ENCODE peak calls at places on chromosomes 6 and 20, in ten cellular contexts. One of them, this sample, is unnamed.
A peak's percentile ranks its signal among the peaks of the same experiment; 100 is the strongest.

GRCh38 chr6:142501795-142502194 is 200.0 kb downstream of the ADGRG6 start:
- DNase-seq in prostate gland: no peak
- DNase-seq in breast epithelium: no peak
- DNase-seq in K562: no peak
- DNase-seq in sigmoid colon: no peak
- DNase-seq in stomach: no peak
- DNase-seq in suprapubic skin: no peak
- DNase-seq in Panc1: no peak
- DNase-seq in spleen: no peak
- DNase-seq in upper lobe of left lung: no peak
- DNase-seq in this sample: no peak

GRCh38 chr20:41178904-41179432 is 41.6 kb downstream of the PLCG1 start:
- DNase-seq in prostate gland: no peak
- DNase-seq in breast epithelium: peak; percentile 24
- DNase-seq in K562: no peak
- DNase-seq in sigmoid colon: no peak
- DNase-seq in stomach: peak; percentile 24
- DNase-seq in suprapubic skin: no peak
- DNase-seq in Panc1: no peak
- DNase-seq in spleen: peak; percentile 54
- DNase-seq in upper lobe of left lung: no peak
- DNase-seq in this sample: no peak

GRCh38 chr6:12295558-12296254 is 5.5 kb downstream of the EDN1 start:
- DNase-seq in prostate gland: no peak
- DNase-seq in breast epithelium: no peak
- DNase-seq in K562: no peak
- DNase-seq in sigmoid colon: no peak
- DNase-seq in stomach: no peak
- DNase-seq in suprapubic skin: no peak
- DNase-seq in Panc1: no peak
- DNase-seq in spleen: peak; percentile 39
- DNase-seq in upper lobe of left lung: no peak
- DNase-seq in this sample: peak; percentile 12

GRCh38 chr20:25009218-25010145 is 16.9 kb upstream of the APMAP start:
- DNase-seq in prostate gland: no peak
- DNase-seq in breast epithelium: peak; percentile 9
- DNase-seq in K562: no peak
- DNase-seq in sigmoid colon: peak; percentile 60
- DNase-seq in stomach: no peak
- DNase-seq in suprapubic skin: no peak
- DNase-seq in Panc1: no peak
- DNase-seq in spleen: peak; percentile 51
- DNase-seq in upper lobe of left lung: no peak
- DNase-seq in this sample: no peak

GRCh38 chr20:59920944-59921343 is 12.5 kb downstream of the SYCP2 start:
- DNase-seq in prostate gland: no peak
- DNase-seq in breast epithelium: no peak
- DNase-seq in K562: no peak
- DNase-seq in sigmoid colon: no peak
- DNase-seq in stomach: no peak
- DNase-seq in suprapubic skin: no peak
- DNase-seq in Panc1: no peak
- DNase-seq in spleen: no peak
- DNase-seq in upper lobe of left lung: no peak
- DNase-seq in this sample: no peak

GRCh38 chr20:37922016-37922415 is 19.1 kb downstream of the VSTM2L start:
- DNase-seq in prostate gland: no peak
- DNase-seq in breast epithelium: no peak
- DNase-seq in K562: no peak
- DNase-seq in sigmoid colon: no peak
- DNase-seq in stomach: no peak
- DNase-seq in suprapubic skin: no peak
- DNase-seq in Panc1: no peak
- DNase-seq in spleen: no peak
- DNase-seq in upper lobe of left lung: no peak
- DNase-seq in this sample: no peak

GRCh38 chr6:125639621-125640020 is 109.8 kb upstream of the HEY2 start:
- DNase-seq in prostate gland: no peak
- DNase-seq in breast epithelium: no peak
- DNase-seq in K562: no peak
- DNase-seq in sigmoid colon: no peak
- DNase-seq in stomach: no peak
- DNase-seq in suprapubic skin: no peak
- DNase-seq in Panc1: no peak
- DNase-seq in spleen: no peak
- DNase-seq in upper lobe of left lung: no peak
- DNase-seq in this sample: no peak

GRCh38 chr6:119463081-119463626 is 113.6 kb upstream of the MAN1A1 start:
- DNase-seq in prostate gland: no peak
- DNase-seq in breast epithelium: no peak
- DNase-seq in K562: no peak
- DNase-seq in sigmoid colon: no peak
- DNase-seq in stomach: no peak
- DNase-seq in suprapubic skin: no peak
- DNase-seq in Panc1: no peak
- DNase-seq in spleen: no peak
- DNase-seq in upper lobe of left lung: no peak
- DNase-seq in this sample: no peak

DNA sequence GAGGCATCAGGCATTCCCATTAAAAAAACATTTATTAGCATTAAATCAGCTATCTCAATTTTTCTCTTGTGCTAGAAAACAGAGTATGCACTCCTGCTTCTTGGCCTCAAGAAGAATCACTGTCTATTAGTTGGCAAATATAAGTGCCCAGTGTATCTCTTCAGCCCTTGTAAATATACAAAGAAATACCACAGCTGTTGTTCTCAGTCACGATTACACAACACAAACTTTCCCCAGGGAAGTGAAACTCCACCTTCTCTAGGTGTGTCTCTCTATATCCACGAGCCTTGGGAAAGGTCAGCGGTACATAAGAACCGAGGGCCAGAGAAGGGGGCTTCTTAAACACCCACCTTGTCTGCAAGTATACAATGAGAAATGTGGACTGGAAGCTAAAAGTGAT is 194.7 kb downstream of the PKHD1 start:
- DNase-seq in prostate gland: no peak
- DNase-seq in breast epithelium: no peak
- DNase-seq in K562: no peak
- DNase-seq in sigmoid colon: no peak
- DNase-seq in stomach: no peak
- DNase-seq in suprapubic skin: no peak
- DNase-seq in Panc1: no peak
- DNase-seq in spleen: no peak
- DNase-seq in upper lobe of left lung: no peak
- DNase-seq in this sample: no peak
- TF ChIP-seq POLR2AphosphoS5 in prostate gland: no peak
- TF ChIP-seq POLR2AphosphoS5 in breast epithelium: no peak
- TF ChIP-seq POLR2AphosphoS5 in K562: no peak
- TF ChIP-seq POLR2AphosphoS5 in sigmoid colon: no peak
- TF ChIP-seq POLR2AphosphoS5 in stomach: no peak
- TF ChIP-seq POLR2AphosphoS5 in suprapubic skin: no peak
- TF ChIP-seq POLR2AphosphoS5 in Panc1: no peak
- TF ChIP-seq POLR2AphosphoS5 in spleen: no peak
- TF ChIP-seq POLR2AphosphoS5 in upper lobe of left lung: no peak
- TF ChIP-seq POLR2AphosphoS5 in this sample: no peak

DNA sequence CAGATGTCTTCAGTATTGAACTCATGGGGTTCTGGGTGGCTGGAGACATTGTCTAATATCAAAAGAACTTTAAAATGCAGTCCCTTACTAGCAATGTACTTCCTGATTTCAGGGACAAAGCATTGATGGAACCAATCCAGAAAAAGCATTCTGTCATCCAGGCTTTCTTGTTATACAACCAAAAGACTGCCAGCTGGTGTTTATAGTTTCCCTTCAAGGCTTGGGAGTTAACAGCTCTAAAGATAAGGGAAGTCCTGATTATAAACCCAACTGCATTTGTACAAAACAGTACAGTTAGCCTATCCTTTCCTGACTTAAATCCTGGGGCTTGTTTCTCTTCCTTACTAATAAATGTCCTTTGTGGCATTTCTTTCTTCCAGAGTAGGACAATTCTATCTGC is 160.0 kb downstream of the COL21A1 start:
- DNase-seq in prostate gland: no peak
- DNase-seq in breast epithelium: no peak
- DNase-seq in K562: no peak
- DNase-seq in sigmoid colon: no peak
- DNase-seq in stomach: no peak
- DNase-seq in suprapubic skin: no peak
- DNase-seq in Panc1: no peak
- DNase-seq in spleen: no peak
- DNase-seq in upper lobe of left lung: no peak
- DNase-seq in this sample: no peak
- TF ChIP-seq POLR2AphosphoS5 in prostate gland: no peak
- TF ChIP-seq POLR2AphosphoS5 in breast epithelium: no peak
- TF ChIP-seq POLR2AphosphoS5 in K562: no peak
- TF ChIP-seq POLR2AphosphoS5 in sigmoid colon: no peak
- TF ChIP-seq POLR2AphosphoS5 in stomach: no peak
- TF ChIP-seq POLR2AphosphoS5 in suprapubic skin: no peak
- TF ChIP-seq POLR2AphosphoS5 in Panc1: no peak
- TF ChIP-seq POLR2AphosphoS5 in spleen: no peak
- TF ChIP-seq POLR2AphosphoS5 in upper lobe of left lung: no peak
- TF ChIP-seq POLR2AphosphoS5 in this sample: no peak

GRCh38 chr6:67663105-67663895 is 971.8 kb upstream of the ADGRB3 start:
- DNase-seq in prostate gland: no peak
- DNase-seq in breast epithelium: no peak
- DNase-seq in K562: no peak
- DNase-seq in sigmoid colon: peak; percentile 59
- DNase-seq in stomach: no peak
- DNase-seq in suprapubic skin: no peak
- DNase-seq in Panc1: no peak
- DNase-seq in spleen: no peak
- DNase-seq in upper lobe of left lung: peak; percentile 6
- DNase-seq in this sample: no peak

GRCh38 chr6:67664942-67665341 is 970.1 kb upstream of the ADGRB3 start:
- DNase-seq in prostate gland: no peak
- DNase-seq in breast epithelium: no peak
- DNase-seq in K562: no peak
- DNase-seq in sigmoid colon: no peak
- DNase-seq in stomach: no peak
- DNase-seq in suprapubic skin: no peak
- DNase-seq in Panc1: no peak
- DNase-seq in spleen: no peak
- DNase-seq in upper lobe of left lung: no peak
- DNase-seq in this sample: no peak

GRCh38 chr6:67666177-67666964 is 968.7 kb upstream of the ADGRB3 start:
- DNase-seq in prostate gland: no peak
- DNase-seq in breast epithelium: no peak
- DNase-seq in K562: no peak
- DNase-seq in sigmoid colon: no peak
- DNase-seq in stomach: no peak
- DNase-seq in suprapubic skin: no peak
- DNase-seq in Panc1: no peak
- DNase-seq in spleen: no peak
- DNase-seq in upper lobe of left lung: no peak
- DNase-seq in this sample: no peak

DNA sequence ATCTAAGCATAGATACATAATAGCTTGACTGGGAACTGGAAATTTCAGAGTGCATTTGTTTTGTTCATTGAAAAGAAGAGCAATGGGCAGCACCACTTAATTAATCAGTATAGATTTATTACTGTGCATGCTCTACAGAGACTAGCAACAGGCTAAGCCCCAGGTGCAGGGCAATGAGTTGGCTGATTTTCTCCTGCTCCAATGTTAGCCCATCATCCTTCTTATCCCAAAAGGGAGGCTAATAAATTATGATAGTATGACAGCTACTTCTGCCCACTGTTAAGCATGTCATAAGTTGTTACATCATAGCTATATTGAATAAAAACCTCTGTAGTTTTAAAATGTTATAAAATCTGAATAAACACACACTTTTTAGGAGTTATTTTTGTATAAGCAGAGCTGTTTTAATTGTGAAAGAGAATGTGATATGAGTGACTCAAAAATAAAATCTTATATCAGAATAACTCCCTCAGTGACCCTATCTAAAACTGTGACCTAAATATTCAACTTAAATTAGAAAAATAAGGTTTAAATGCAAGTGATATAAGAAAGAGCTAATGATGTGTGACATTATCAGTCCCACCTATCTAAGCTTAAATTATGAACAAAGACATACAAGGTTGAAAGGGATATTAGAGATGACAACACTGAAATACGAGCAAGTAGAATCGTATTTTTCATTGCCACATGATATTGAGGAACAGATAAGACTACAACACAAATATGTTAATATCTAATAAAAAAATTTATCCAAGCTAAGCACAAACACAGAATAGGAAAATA is 967.3 kb upstream of the ADGRB3 start:
- DNase-seq in prostate gland: no peak
- DNase-seq in breast epithelium: no peak
- DNase-seq in K562: no peak
- DNase-seq in sigmoid colon: no peak
- DNase-seq in stomach: no peak
- DNase-seq in suprapubic skin: no peak
- DNase-seq in Panc1: no peak
- DNase-seq in spleen: no peak
- DNase-seq in upper lobe of left lung: no peak
- DNase-seq in this sample: no peak
- TF ChIP-seq POLR2AphosphoS5 in prostate gland: no peak
- TF ChIP-seq POLR2AphosphoS5 in breast epithelium: no peak
- TF ChIP-seq POLR2AphosphoS5 in K562: no peak
- TF ChIP-seq POLR2AphosphoS5 in sigmoid colon: no peak
- TF ChIP-seq POLR2AphosphoS5 in stomach: no peak
- TF ChIP-seq POLR2AphosphoS5 in suprapubic skin: no peak
- TF ChIP-seq POLR2AphosphoS5 in Panc1: no peak
- TF ChIP-seq POLR2AphosphoS5 in spleen: no peak
- TF ChIP-seq POLR2AphosphoS5 in upper lobe of left lung: no peak
- TF ChIP-seq POLR2AphosphoS5 in this sample: no peak

GRCh38 chr6:151914475-151914874 is 107.0 kb downstream of the ESR1 start:
- DNase-seq in prostate gland: no peak
- DNase-seq in breast epithelium: no peak
- DNase-seq in K562: no peak
- DNase-seq in sigmoid colon: no peak
- DNase-seq in stomach: no peak
- DNase-seq in suprapubic skin: no peak
- DNase-seq in Panc1: no peak
- DNase-seq in spleen: no peak
- DNase-seq in upper lobe of left lung: no peak
- DNase-seq in this sample: peak; percentile 8

GRCh38 chr6:151916680-151917164 is 109.2 kb downstream of the ESR1 start:
- DNase-seq in prostate gland: no peak
- DNase-seq in breast epithelium: peak; percentile 28
- DNase-seq in K562: no peak
- DNase-seq in sigmoid colon: no peak
- DNase-seq in stomach: no peak
- DNase-seq in suprapubic skin: no peak
- DNase-seq in Panc1: no peak
- DNase-seq in spleen: no peak
- DNase-seq in upper lobe of left lung: no peak
- DNase-seq in this sample: no peak

GRCh38 chr6:151916075-151916474 is 108.6 kb downstream of the ESR1 start:
- DNase-seq in prostate gland: no peak
- DNase-seq in breast epithelium: no peak
- DNase-seq in K562: no peak
- DNase-seq in sigmoid colon: no peak
- DNase-seq in stomach: no peak
- DNase-seq in suprapubic skin: no peak
- DNase-seq in Panc1: no peak
- DNase-seq in spleen: no peak
- DNase-seq in upper lobe of left lung: no peak
- DNase-seq in this sample: no peak

DNA sequence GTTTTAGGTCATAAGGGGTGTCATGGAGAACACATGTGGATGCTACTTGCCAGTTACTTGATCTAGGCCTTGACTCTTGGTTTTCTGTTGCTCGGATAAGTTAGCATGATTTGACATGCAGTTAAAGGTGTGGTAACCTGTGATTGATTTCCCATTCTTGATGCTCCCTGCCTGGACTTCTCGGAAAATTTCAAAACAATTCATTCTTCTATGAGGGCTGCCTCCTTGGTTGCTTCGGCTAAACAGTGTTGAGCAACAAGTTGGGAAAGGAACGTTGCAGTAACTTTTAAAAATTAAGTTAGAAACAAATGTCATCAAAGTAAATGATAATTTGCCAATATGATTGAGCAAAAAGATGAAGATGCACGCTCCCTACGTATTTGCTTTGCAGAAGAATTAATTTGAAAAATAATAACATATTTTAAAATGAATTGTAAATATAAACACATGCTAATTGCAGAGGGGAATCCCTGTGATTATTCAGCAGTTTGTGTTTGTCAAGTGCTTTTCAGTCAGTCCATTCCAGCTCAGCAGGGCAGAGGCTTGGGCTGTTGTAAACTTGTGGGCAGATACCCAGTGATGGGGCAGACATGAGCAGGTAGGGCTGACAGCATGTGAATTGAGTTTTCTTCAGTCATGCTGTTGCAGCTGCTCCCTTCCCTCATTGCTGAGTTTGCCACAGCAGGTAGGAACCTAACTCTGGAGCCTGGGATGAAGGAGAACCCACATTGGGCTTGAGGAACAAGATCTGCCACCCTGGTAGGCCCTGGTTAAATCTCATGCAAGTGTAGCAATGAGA is 110.2 kb downstream of the ESR1 start:
- DNase-seq in prostate gland: no peak
- DNase-seq in breast epithelium: no peak
- DNase-seq in K562: no peak
- DNase-seq in sigmoid colon: no peak
- DNase-seq in stomach: no peak
- DNase-seq in suprapubic skin: no peak
- DNase-seq in Panc1: no peak
- DNase-seq in spleen: no peak
- DNase-seq in upper lobe of left lung: no peak
- DNase-seq in this sample: no peak
- TF ChIP-seq POLR2AphosphoS5 in prostate gland: no peak
- TF ChIP-seq POLR2AphosphoS5 in breast epithelium: no peak
- TF ChIP-seq POLR2AphosphoS5 in K562: no peak
- TF ChIP-seq POLR2AphosphoS5 in sigmoid colon: no peak
- TF ChIP-seq POLR2AphosphoS5 in stomach: no peak
- TF ChIP-seq POLR2AphosphoS5 in suprapubic skin: no peak
- TF ChIP-seq POLR2AphosphoS5 in Panc1: no peak
- TF ChIP-seq POLR2AphosphoS5 in spleen: no peak
- TF ChIP-seq POLR2AphosphoS5 in upper lobe of left lung: no peak
- TF ChIP-seq POLR2AphosphoS5 in this sample: no peak